ENCODE peak calls at places on chromosomes 7 and 10, in five cellular contexts. H is dorsolateral prefrontal cortex, P is IMR-90, S is lower leg skin, N is A549. K is an unnamed sample.
A peak's percentile ranks its signal among the peaks of the same experiment; 100 is the strongest.

GRCh38 chr10:34299105-34299611 is 515.9 kb downstream of the PARD3 start:
- DNase-seq in P (peak; percentile 55), S (no peak), H (no peak), N (no peak), K (no peak)

GRCh38 chr7:140400381-140400780 is 2.1 kb upstream of the SLC37A3 start:
- DNase-seq in H (no peak), S (no peak), N (no peak), P (no peak), K (no peak)

GRCh38 chr10:50605280-50606270 is 18.2 kb downstream of the SGMS1 start:
- DNase-seq in N (peak; percentile 24), S (peak; percentile 65), P (peak; percentile 98), H (no peak), K (peak; percentile 97)

GRCh38 chr7:49775949-49776443 is 2.6 kb downstream of the VWC2 start:
- DNase-seq in S (no peak), P (no peak), H (no peak), N (no peak), K (no peak)

GRCh38 chr10:27451054-27451453 is 53.0 kb upstream of the RAB18 start:
- DNase-seq in N (no peak), P (no peak), S (no peak), H (no peak), K (no peak)

GRCh38 chr7:123041085-123041484 is 45.6 kb upstream of the TAS2R16 start:
- DNase-seq in S (no peak), P (no peak), H (no peak), N (no peak), K (peak; percentile 87)

GRCh38 chr7:151454932-151455530 is 15.1 kb upstream of the CRYGN start:
- DNase-seq in N (no peak), P (no peak), S (no peak), H (no peak), K (no peak)

GRCh38 chr10:15485027-15485426 is 113.9 kb upstream of the FAM171A1 start:
- DNase-seq in N (no peak), H (no peak), P (no peak), S (no peak), K (no peak)

GRCh38 chr7:22173884-22174573 is 182.9 kb downstream of the RAPGEF5 start:
- DNase-seq in S (no peak), P (no peak), N (no peak), H (no peak), K (no peak)

DNA sequence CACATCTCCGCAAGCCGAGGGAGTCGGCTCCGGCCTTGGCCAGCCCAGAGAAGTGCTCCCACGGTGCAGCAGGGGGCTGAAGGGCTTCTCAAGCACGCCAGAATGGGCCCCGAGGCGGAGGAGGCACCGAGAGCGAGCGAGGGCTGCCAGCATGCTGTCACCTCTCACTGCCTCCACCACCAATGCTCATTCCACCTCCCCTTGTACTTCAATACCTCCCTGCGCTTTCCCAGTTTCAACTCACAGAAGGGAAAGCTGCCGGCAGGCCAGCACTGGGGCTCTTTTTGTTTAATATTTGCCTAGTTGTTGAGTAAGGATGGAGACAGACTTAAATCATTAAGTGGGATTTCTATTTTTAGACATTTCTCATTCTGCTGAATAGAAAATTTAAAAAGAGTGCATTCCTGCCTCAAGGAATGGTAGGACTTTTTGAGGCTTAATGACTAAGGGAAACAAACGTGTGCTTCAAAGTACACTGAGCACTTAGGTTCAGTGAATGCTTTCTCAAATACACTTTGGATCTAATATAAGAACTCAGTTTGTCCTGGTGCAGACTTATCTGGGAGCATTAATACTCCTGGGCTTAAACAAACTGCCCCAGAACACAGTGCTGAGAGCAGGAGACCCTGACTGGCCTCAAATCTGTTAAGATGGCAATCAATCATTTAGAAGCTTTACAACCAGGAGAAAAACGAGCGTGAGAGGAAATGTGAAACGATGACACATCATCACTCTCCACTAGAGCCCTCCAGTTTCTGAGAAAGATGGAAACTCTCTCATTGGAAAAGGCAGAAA is 131.2 kb downstream of the RALA start:
- DNase-seq in P (peak; percentile 81), S (no peak), H (no peak), N (no peak), K (peak; percentile 29)
- TF ChIP-seq CTCF in P (no peak), S (no peak), H (no peak), N (no peak), K (no peak)

DNA sequence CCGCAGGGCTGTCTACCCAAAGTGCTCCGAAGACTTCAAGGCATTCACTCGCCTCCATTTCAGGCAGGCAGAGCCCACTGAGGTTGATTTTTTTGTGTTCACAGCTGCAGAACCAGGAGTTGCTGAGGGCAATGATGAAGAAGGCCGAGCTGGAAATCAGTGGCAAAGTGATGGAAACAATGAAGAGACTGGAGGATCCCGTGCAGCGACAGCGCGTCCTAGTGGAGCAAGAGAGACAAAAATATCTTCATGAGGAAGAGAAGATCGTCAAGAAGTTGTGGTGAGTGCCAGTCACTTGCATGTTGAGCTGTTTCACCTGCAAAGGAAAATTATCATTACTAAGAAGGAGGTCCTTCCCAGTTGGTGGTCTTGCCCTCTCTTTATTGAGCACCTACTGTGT is 210.5 kb downstream of the ARHGAP21 start:
- DNase-seq in H (no peak), N (no peak), S (no peak), P (peak; percentile 34), K (peak; percentile 26)
- H3K4me3 ChIP-seq in H (no peak overlapping the region), N (no peak overlapping the region), S (no peak overlapping the region), P (no peak overlapping the region), K (no peak overlapping the region)

DNA sequence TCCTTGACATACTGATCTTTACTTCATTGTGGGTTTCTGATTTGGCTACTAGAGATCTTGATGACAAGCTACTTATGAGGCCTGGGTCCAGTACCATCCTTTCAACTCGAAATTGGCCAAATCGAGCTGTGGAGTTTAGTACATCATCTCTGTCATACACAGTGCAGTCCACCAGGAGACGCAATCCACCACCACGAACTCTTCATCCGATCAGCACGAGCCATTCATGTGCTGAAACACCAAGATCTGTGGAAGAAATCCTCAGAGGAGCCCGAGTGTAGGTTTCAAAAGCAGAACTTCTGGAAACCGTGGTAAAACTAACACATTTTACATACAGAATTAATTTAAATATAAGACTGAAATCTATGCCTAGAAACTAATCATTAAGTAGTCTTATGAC is 14.2 kb downstream of the DNAJC9 start:
- DNase-seq in H (no peak), N (no peak), P (no peak), S (no peak), K (no peak)
- TF ChIP-seq CTCF in H (no peak), N (no peak), P (no peak), S (no peak), K (no peak)

GRCh38 chr7:35694784-35695627 is at the start of gene HERPUD2:
- DNase-seq in S (peak; percentile 92), P (peak; percentile 86), N (peak; percentile 87), H (peak; percentile 92), K (peak; percentile 66)

GRCh38 chr7:35694161-35694783 is 663 bp downstream of the HERPUD2 start:
- DNase-seq in H (no peak), S (no peak), N (no peak), P (peak; percentile 4), K (no peak)

GRCh38 chr7:35697414-35698175 is 2.7 kb upstream of the HERPUD2 start:
- DNase-seq in S (no peak), P (peak; percentile 71), N (no peak), H (no peak), K (no peak)

GRCh38 chr7:35695628-35695888 is 623 bp upstream of the HERPUD2 start:
- DNase-seq in H (no peak), S (no peak), N (no peak), P (no peak), K (no peak)

DNA sequence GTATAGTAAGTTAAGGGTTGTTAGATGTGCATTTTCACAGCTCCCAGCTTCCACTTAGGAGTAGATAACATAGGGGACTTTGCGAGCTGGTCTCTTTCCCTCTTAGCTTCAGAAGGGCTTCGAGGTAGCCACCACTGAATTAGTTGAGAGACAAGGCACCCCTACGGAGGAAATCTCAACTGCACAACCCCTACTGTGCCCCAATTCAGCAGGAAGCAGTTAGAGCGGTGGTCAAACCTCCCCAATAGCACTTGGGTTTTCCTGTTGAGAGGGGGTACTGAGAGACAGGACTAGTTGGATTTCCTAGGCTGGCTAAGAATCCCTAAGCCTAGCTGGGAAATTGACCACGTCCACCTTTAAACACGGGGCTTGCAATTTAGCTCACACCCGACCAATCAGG is 1.1 kb upstream of the HERPUD2 start:
- DNase-seq in N (no peak), P (no peak), H (no peak), S (no peak), K (no peak)
- H3K4me3 ChIP-seq in N (peak overlapping the region; percentile 100), P (no peak overlapping the region), H (no peak overlapping the region), S (no peak overlapping the region), K (peak overlapping the region; percentile 89)

GRCh38 chr7:44376429-44377133 is 51.2 kb upstream of the CAMK2B start:
- DNase-seq in P (no peak), N (no peak), H (no peak), S (no peak), K (no peak)

GRCh38 chr7:44377134-44377463 is 51.7 kb upstream of the CAMK2B start:
- DNase-seq in P (no peak), N (no peak), H (no peak), S (no peak), K (no peak)

GRCh38 chr7:44375926-44376342 is 50.5 kb upstream of the CAMK2B start:
- DNase-seq in H (no peak), P (no peak), N (no peak), S (no peak), K (no peak)

GRCh38 chr7:44374007-44374763 is 48.8 kb upstream of the CAMK2B start:
- DNase-seq in N (no peak), H (no peak), S (no peak), P (no peak), K (no peak)

GRCh38 chr7:44375236-44375699 is 49.9 kb upstream of the CAMK2B start:
- DNase-seq in N (no peak), H (no peak), P (no peak), S (no peak), K (no peak)
- TF ChIP-seq CTCF in N (peak; percentile 19), H (peak; percentile 54), P (no peak), S (no peak), K (no peak)

DNA sequence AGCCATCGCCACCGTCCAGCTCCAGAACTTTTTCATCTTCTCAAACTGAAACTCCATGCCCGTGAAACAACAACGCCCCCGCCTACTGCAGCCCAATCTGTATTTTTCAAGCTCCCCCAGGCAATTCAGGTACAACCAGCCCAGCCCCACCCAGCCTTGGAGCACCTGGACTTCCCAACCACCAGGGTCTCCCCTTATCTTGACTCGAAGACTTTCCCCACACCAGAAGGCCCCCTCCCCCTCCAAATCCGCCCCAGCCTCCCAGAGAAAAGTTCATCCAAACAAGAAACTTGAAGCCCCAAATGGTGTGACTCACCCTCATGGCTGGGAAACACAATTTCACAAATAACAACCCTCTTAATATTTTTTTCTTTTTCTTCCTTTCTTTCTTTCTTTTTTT is 10.6 kb downstream of the ZCCHC24 start:
- DNase-seq in N (no peak), H (no peak), S (no peak), P (peak; percentile 86), K (no peak)
- H3K4me3 ChIP-seq in N (no peak overlapping the region), H (no peak overlapping the region), S (no peak overlapping the region), P (no peak overlapping the region), K (no peak overlapping the region)

K was measured in astrocyte of the cerebellum.